ENCODE peak calls at places on chromosomes 16 and 17, in ten cellular contexts. A is astrocyte of the spinal cord; E is ascending aorta; S is right lobe of liver; C is dorsolateral prefrontal cortex; L is IMR-90; Y is esophagus squamous epithelium; D is heart left ventricle; W is gastrocnemius medialis; I is CD4-positive, alpha-beta memory T cell. P is an unnamed sample.

GRCh38 chr17:50473901-50474300 is 4.8 kb upstream of the RSAD1 start:
- DNase-seq in L (no peak), Y (no peak), E (no peak), S (no peak), D (no peak), A (no peak), W (no peak), C (no peak), I (no peak), P (no peak)

GRCh38 chr17:69084911-69085310 is 24.2 kb upstream of the ABCA9 start:
- DNase-seq in S (no peak), Y (no peak), W (no peak), A (no peak), D (no peak), E (no peak), L (no peak), I (no peak), C (no peak), P (no peak)

GRCh38 chr17:9179602-9180001 is 158.3 kb downstream of the NTN1 start:
- DNase-seq in S (no peak), C (no peak), L (no peak), Y (no peak), A (no peak), D (no peak), W (no peak), I (no peak), E (no peak), P (no peak)

GRCh38 chr17:77366206-77366557 is 225.4 kb downstream of the SEC14L1 start:
- DNase-seq in E (no peak), D (no peak), A (no peak), Y (no peak), C (no peak), W (no peak), I (no peak), L (peak), S (no peak), P (no peak)

GRCh38 chr17:66714046-66715023 is 120.6 kb upstream of the CACNG5 start:
- DNase-seq in E (no peak), C (no peak), A (no peak), I (no peak), D (no peak), W (no peak), L (no peak), S (no peak), Y (no peak), P (no peak)

GRCh38 chr17:47301161-47301560 is 22.6 kb upstream of the EFCAB13 start:
- DNase-seq in Y (no peak), E (no peak), C (no peak), L (no peak), W (no peak), D (no peak), A (no peak), S (no peak), I (peak), P (no peak)

GRCh38 chr17:82055965-82056728 is 4.4 kb downstream of the GPS1 start:
- DNase-seq in D (peak), A (no peak), W (no peak), S (no peak), L (no peak), E (no peak), I (peak), C (no peak), Y (no peak), P (no peak)

GRCh38 chr16:67727521-67728485 is 8.7 kb upstream of the GFOD2 start:
- DNase-seq in Y (no peak), E (no peak), S (no peak), A (no peak), I (no peak), L (no peak), D (no peak), W (no peak), C (peak), P (no peak)

GRCh38 chr16:51818342-51818944 is 667.4 kb upstream of the SALL1 start:
- DNase-seq in L (peak), A (peak), D (no peak), W (no peak), I (no peak), E (no peak), C (no peak), Y (no peak), S (peak), P (peak)

GRCh38 chr17:70184770-70185169 is 15.4 kb downstream of the KCNJ2 start:
- DNase-seq in I (no peak), C (no peak), Y (no peak), A (peak), S (no peak), D (no peak), L (peak), W (no peak), E (no peak), P (peak)

GRCh38 chr17:2050871-2051387 is 4.0 kb upstream of the HIC1 start:
- DNase-seq in C (no peak), S (no peak), D (peak), L (peak), E (no peak), A (peak), W (no peak), I (no peak), Y (no peak), P (peak)

GRCh38 chr17:73401911-73402310 is 90.1 kb upstream of the CDC42EP4 start:
- DNase-seq in D (peak), E (no peak), S (no peak), W (no peak), Y (no peak), C (peak), L (peak), I (no peak), A (peak), P (peak)

GRCh38 chr16:10371592-10371991 is 14.3 kb upstream of the ATF7IP2 start:
- DNase-seq in L (no peak), A (no peak), E (no peak), C (no peak), W (no peak), D (no peak), I (no peak), S (no peak), Y (no peak), P (no peak)

GRCh38 chr17:67082110-67082509 is 37.8 kb downstream of the CACNG1 start:
- DNase-seq in I (no peak), C (no peak), L (no peak), A (no peak), D (no peak), S (no peak), E (no peak), Y (no peak), W (no peak), P (no peak)

GRCh38 chr16:14399397-14400284 is 230.4 kb downstream of the PARN start:
- DNase-seq in A (peak), W (peak), C (peak), L (peak), D (peak), E (peak), I (no peak), S (no peak), Y (no peak), P (peak)

GRCh38 chr16:12976491-12976890 is 75.1 kb downstream of the SHISA9 start:
- DNase-seq in W (no peak), C (no peak), L (no peak), A (no peak), D (no peak), S (no peak), Y (no peak), I (no peak), E (no peak), P (no peak)

GRCh38 chr17:36900130-36900590 is 37.1 kb upstream of the LHX1 start:
- DNase-seq in L (no peak), C (no peak), I (no peak), A (no peak), Y (no peak), D (no peak), W (no peak), S (no peak), E (no peak), P (no peak)

GRCh38 chr16:70661918-70662641 is 15.7 kb downstream of the IL34 start:
- DNase-seq in Y (no peak), L (no peak), A (peak), C (no peak), D (no peak), I (no peak), E (no peak), W (no peak), S (peak), P (no peak)

GRCh38 chr16:78443300-78443604 is 343.8 kb downstream of the WWOX start:
- DNase-seq in I (no peak), S (no peak), L (no peak), E (no peak), Y (no peak), C (no peak), W (no peak), A (peak), D (no peak), P (no peak)

GRCh38 chr16:85284138-85284897 is 172.0 kb upstream of the CIBAR2 start:
- DNase-seq in I (no peak), Y (no peak), L (no peak), C (peak), D (no peak), A (no peak), E (no peak), S (no peak), W (no peak), P (no peak)

GRCh38 chr16:60199154-60199553 is 1465.0 kb upstream of the GOT2 start:
- DNase-seq in A (no peak), L (no peak), C (no peak), S (no peak), Y (no peak), W (no peak), E (no peak), D (no peak), I (no peak), P (no peak)

GRCh38 chr17:79796570-79797491 is at the start of gene CBX8:
- DNase-seq in W (peak), D (peak), Y (peak), S (peak), I (peak), A (peak), C (peak), L (peak), E (peak), P (peak)

GRCh38 chr17:79797492-79798295 is 817 bp upstream of the CBX8 start:
- DNase-seq in D (no peak), C (no peak), A (no peak), W (no peak), S (no peak), L (no peak), I (no peak), E (no peak), Y (no peak), P (no peak)

GRCh38 chr17:79799174-79799537 is 2.3 kb upstream of the CBX8 start:
- DNase-seq in S (no peak), Y (no peak), C (no peak), A (no peak), I (no peak), W (no peak), E (no peak), L (no peak), D (no peak), P (no peak)

GRCh38 chr17:79799538-79800324 is 2.9 kb upstream of the CBX8 start:
- DNase-seq in I (no peak), S (no peak), L (no peak), W (no peak), C (no peak), E (no peak), D (no peak), A (no peak), Y (no peak), P (no peak)

GRCh38 chr17:79798296-79799173 is 1.7 kb upstream of the CBX8 start:
- DNase-seq in C (no peak), D (no peak), S (no peak), A (no peak), L (no peak), Y (no peak), W (no peak), E (no peak), I (no peak), P (no peak)
- H3K4me3 ChIP-seq in C (peak), D (peak), S (peak), A (no peak), L (no peak), Y (peak), W (peak), E (peak), I (no peak), P (no peak)

GRCh38 chr16:3434373-3434772 is 8.9 kb downstream of the ZNF597 start:
- DNase-seq in A (no peak), I (no peak), S (no peak), W (no peak), C (no peak), D (no peak), E (no peak), Y (no peak), L (no peak), P (no peak)

GRCh38 chr16:3431779-3432219 is 11.5 kb downstream of the ZNF597 start:
- DNase-seq in A (peak), W (no peak), I (peak), Y (no peak), D (peak), S (peak), L (peak), C (peak), E (no peak), P (peak)
- H3K4me3 ChIP-seq in A (peak), W (no peak), I (no peak), Y (peak), D (peak), S (peak), L (peak), C (peak), E (peak), P (peak)

DNA sequence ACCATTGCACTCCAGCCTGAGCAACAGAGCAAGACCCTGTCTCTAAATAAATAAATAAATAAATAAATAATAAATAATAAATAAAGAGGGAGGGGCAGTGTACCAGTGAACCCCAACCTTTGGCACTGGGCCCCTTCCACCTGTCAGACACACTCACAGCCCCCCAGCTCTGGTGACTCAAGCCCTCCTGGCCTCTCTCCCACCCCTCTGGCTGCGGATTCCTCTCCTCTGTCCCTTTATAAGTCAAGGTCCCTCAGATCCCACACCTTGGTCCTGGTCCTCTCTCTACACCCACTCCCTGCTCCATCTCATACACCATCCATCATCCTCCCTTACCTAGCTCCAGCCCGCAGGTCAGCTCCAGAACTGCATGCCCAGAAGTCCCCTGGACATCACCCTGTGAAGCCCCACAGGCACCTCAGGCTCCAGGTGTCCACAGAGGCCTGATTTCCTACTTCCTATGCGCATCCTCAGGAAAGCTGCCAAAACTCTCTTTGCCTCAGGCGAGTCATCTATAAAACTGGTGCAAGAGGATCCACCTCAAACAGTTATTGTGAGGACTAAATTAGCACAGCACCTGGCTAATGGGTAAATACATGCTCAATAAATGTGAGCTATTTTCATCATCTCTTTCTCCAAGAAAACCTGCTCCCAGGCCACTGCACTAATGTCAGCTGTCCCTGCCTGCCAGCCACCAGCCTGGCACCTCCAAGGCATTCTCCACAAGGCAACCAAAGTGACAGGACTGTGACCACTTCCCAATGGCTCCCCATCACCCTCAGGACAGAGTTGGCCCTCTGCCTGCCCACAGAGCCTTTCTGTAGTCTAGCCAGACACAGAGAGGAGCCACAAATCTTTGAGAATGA is 46.8 kb downstream of the BEAN1 start:
- DNase-seq in A (peak), D (no peak), C (no peak), L (no peak), I (no peak), S (no peak), Y (no peak), E (no peak), W (no peak), P (no peak)
- H3K4me3 ChIP-seq in A (no peak), D (no peak), C (no peak), L (no peak), I (no peak), S (no peak), Y (no peak), E (no peak), W (no peak), P (no peak)

GRCh38 chr16:86515780-86516617 is 5.7 kb downstream of the FOXF1 start:
- DNase-seq in A (peak), L (peak), I (peak), Y (no peak), E (no peak), D (no peak), C (no peak), W (no peak), S (no peak), P (peak)

GRCh38 chr16:86513471-86514277 is 3.3 kb downstream of the FOXF1 start:
- DNase-seq in A (no peak), C (no peak), L (no peak), E (no peak), Y (no peak), D (no peak), W (no peak), I (peak), S (no peak), P (no peak)

GRCh38 chr16:86516618-86517003 is 6.3 kb downstream of the FOXF1 start:
- DNase-seq in L (peak), C (no peak), Y (no peak), W (no peak), D (no peak), I (peak), A (peak), E (no peak), S (no peak), P (no peak)

GRCh38 chr16:86515420-86515779 is 5.1 kb downstream of the FOXF1 start:
- DNase-seq in L (peak), S (no peak), A (no peak), Y (no peak), W (no peak), D (no peak), C (no peak), E (no peak), I (peak), P (no peak)

DNA sequence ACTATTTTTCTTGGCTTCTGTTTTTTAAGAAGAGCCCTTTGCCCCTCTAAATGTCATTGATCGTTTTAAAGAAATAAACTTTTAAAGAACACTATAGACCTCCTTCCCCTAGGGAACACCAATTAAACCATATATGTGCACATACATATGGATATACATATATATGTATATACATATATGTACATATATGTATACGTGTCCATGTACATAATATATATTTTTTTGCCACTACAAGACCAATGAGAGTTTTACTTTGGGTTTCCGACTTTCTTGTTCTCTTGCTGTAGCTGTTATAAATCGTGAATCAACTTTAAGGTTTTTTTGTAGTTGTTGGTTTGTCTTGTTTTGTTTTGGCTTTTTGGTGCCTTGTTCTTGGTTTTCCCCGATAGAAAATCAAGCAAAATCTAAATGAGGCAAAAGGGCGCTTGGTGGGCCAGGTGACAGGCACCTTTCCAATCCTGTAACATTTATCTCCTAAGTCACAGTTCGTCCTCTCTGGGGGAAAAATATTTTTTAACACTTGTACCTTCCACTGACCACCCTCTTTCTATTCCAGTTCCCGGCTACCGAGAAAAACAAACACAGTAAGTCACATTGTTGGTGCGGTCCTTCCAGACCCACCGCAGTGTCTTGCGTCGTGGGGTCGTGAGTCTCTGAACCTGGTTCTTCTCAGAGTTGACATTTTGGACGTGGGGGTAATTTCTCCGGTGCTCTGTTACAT is 4.5 kb downstream of the FOXF1 start:
- DNase-seq in L (peak), W (no peak), I (no peak), D (no peak), C (no peak), A (peak), S (no peak), Y (no peak), E (no peak), P (no peak)
- H3K4me3 ChIP-seq in L (peak), W (no peak), I (no peak), D (no peak), C (no peak), A (peak), S (no peak), Y (peak), E (no peak), P (no peak)

P was measured in cardiac fibroblast.